ENCODE peak calls at places on chromosomes 7 and 10, in seven cellular contexts. One of them, this sample, is unnamed.

GRCh38 chr7:2572101-2572842 is 13.5 kb downstream of the IQCE start:
- DNase-seq in NCI-H345: no peak
- DNase-seq in memory B cell: no peak
- DNase-seq in activated CD4-positive, alpha-beta T cell treated with anti-CD3 and anti-CD28 coated beads for 48 hours: peak; percentile 40
- DNase-seq in COR-L47: no peak
- DNase-seq in LoVo: no peak
- DNase-seq in RWPE1: peak; percentile 63
- DNase-seq in this sample: peak; percentile 26

GRCh38 chr10:50607526-50607925 is 16.2 kb downstream of the SGMS1 start:
- DNase-seq in memory B cell: no peak
- DNase-seq in COR-L47: no peak
- DNase-seq in NCI-H345: no peak
- DNase-seq in RWPE1: no peak
- DNase-seq in activated CD4-positive, alpha-beta T cell treated with anti-CD3 and anti-CD28 coated beads for 48 hours: no peak
- DNase-seq in LoVo: no peak
- DNase-seq in this sample: no peak

GRCh38 chr10:126904493-126904806 is 778 bp upstream of the DOCK1 start:
- DNase-seq in RWPE1: no peak
- DNase-seq in memory B cell: no peak
- DNase-seq in COR-L47: no peak
- DNase-seq in LoVo: no peak
- DNase-seq in activated CD4-positive, alpha-beta T cell treated with anti-CD3 and anti-CD28 coated beads for 48 hours: no peak
- DNase-seq in NCI-H345: no peak
- DNase-seq in this sample: no peak

GRCh38 chr7:40418983-40419382 is 284.2 kb downstream of the SUGCT start:
- DNase-seq in COR-L47: no peak
- DNase-seq in NCI-H345: no peak
- DNase-seq in activated CD4-positive, alpha-beta T cell treated with anti-CD3 and anti-CD28 coated beads for 48 hours: no peak
- DNase-seq in memory B cell: no peak
- DNase-seq in RWPE1: no peak
- DNase-seq in LoVo: peak; percentile 14
- DNase-seq in this sample: no peak

GRCh38 chr7:400901-401485 is 111.0 kb downstream of the FOXL3 start:
- DNase-seq in NCI-H345: no peak
- DNase-seq in activated CD4-positive, alpha-beta T cell treated with anti-CD3 and anti-CD28 coated beads for 48 hours: no peak
- DNase-seq in COR-L47: no peak
- DNase-seq in RWPE1: no peak
- DNase-seq in memory B cell: no peak
- DNase-seq in LoVo: no peak
- DNase-seq in this sample: no peak

GRCh38 chr7:33517191-33517590 is 387.8 kb downstream of the BBS9 start:
- DNase-seq in LoVo: no peak
- DNase-seq in RWPE1: no peak
- DNase-seq in activated CD4-positive, alpha-beta T cell treated with anti-CD3 and anti-CD28 coated beads for 48 hours: no peak
- DNase-seq in NCI-H345: peak; percentile 93
- DNase-seq in memory B cell: no peak
- DNase-seq in COR-L47: peak; percentile 25
- DNase-seq in this sample: no peak

GRCh38 chr10:102868976-102869289 is 337 bp upstream of the AS3MT start:
- DNase-seq in memory B cell: no peak
- DNase-seq in RWPE1: no peak
- DNase-seq in LoVo: no peak
- DNase-seq in activated CD4-positive, alpha-beta T cell treated with anti-CD3 and anti-CD28 coated beads for 48 hours: no peak
- DNase-seq in NCI-H345: no peak
- DNase-seq in COR-L47: no peak
- DNase-seq in this sample: no peak

GRCh38 chr7:138425026-138425425 is 35.0 kb upstream of the TRIM24 start:
- DNase-seq in memory B cell: no peak
- DNase-seq in RWPE1: no peak
- DNase-seq in NCI-H345: no peak
- DNase-seq in activated CD4-positive, alpha-beta T cell treated with anti-CD3 and anti-CD28 coated beads for 48 hours: no peak
- DNase-seq in COR-L47: no peak
- DNase-seq in LoVo: no peak
- DNase-seq in this sample: no peak

GRCh38 chr7:80468931-80469714 is 42.7 kb downstream of the GNAT3 start:
- DNase-seq in COR-L47: no peak
- DNase-seq in NCI-H345: no peak
- DNase-seq in activated CD4-positive, alpha-beta T cell treated with anti-CD3 and anti-CD28 coated beads for 48 hours: no peak
- DNase-seq in LoVo: no peak
- DNase-seq in memory B cell: no peak
- DNase-seq in RWPE1: no peak
- DNase-seq in this sample: no peak

GRCh38 chr7:80053098-80053497 is 81.5 kb upstream of the GNAI1 start:
- DNase-seq in COR-L47: no peak
- DNase-seq in memory B cell: no peak
- DNase-seq in LoVo: no peak
- DNase-seq in NCI-H345: peak; percentile 97
- DNase-seq in activated CD4-positive, alpha-beta T cell treated with anti-CD3 and anti-CD28 coated beads for 48 hours: no peak
- DNase-seq in RWPE1: no peak
- DNase-seq in this sample: no peak

GRCh38 chr7:111043533-111043932 is 47.4 kb upstream of the LRRN3 start:
- DNase-seq in LoVo: no peak
- DNase-seq in COR-L47: no peak
- DNase-seq in NCI-H345: no peak
- DNase-seq in memory B cell: no peak
- DNase-seq in activated CD4-positive, alpha-beta T cell treated with anti-CD3 and anti-CD28 coated beads for 48 hours: no peak
- DNase-seq in RWPE1: no peak
- DNase-seq in this sample: no peak

GRCh38 chr10:72056113-72056512 is 32.2 kb downstream of the SPOCK2 start:
- DNase-seq in memory B cell: no peak
- DNase-seq in RWPE1: no peak
- DNase-seq in LoVo: no peak
- DNase-seq in activated CD4-positive, alpha-beta T cell treated with anti-CD3 and anti-CD28 coated beads for 48 hours: no peak
- DNase-seq in COR-L47: no peak
- DNase-seq in NCI-H345: no peak
- DNase-seq in this sample: no peak

GRCh38 chr10:77695186-77695585 is 57.6 kb upstream of the KCNMA1 start:
- DNase-seq in memory B cell: no peak
- DNase-seq in activated CD4-positive, alpha-beta T cell treated with anti-CD3 and anti-CD28 coated beads for 48 hours: no peak
- DNase-seq in COR-L47: no peak
- DNase-seq in NCI-H345: no peak
- DNase-seq in RWPE1: no peak
- DNase-seq in LoVo: no peak
- DNase-seq in this sample: no peak

GRCh38 chr10:69644658-69645295 is 14.7 kb downstream of the FAM241B start:
- DNase-seq in activated CD4-positive, alpha-beta T cell treated with anti-CD3 and anti-CD28 coated beads for 48 hours: peak; percentile 66
- DNase-seq in LoVo: peak; percentile 60
- DNase-seq in RWPE1: peak; percentile 85
- DNase-seq in COR-L47: peak; percentile 17
- DNase-seq in NCI-H345: peak; percentile 33
- DNase-seq in memory B cell: no peak
- DNase-seq in this sample: peak; percentile 34

GRCh38 chr10:53957401-53957800 is 843.6 kb downstream of the PCDH15 start:
- DNase-seq in memory B cell: no peak
- DNase-seq in RWPE1: no peak
- DNase-seq in COR-L47: no peak
- DNase-seq in LoVo: no peak
- DNase-seq in NCI-H345: no peak
- DNase-seq in activated CD4-positive, alpha-beta T cell treated with anti-CD3 and anti-CD28 coated beads for 48 hours: no peak
- DNase-seq in this sample: no peak

GRCh38 chr10:129772472-129773358 is 191.4 kb downstream of the EBF3 start:
- DNase-seq in COR-L47: no peak
- DNase-seq in RWPE1: no peak
- DNase-seq in LoVo: no peak
- DNase-seq in NCI-H345: no peak
- DNase-seq in activated CD4-positive, alpha-beta T cell treated with anti-CD3 and anti-CD28 coated beads for 48 hours: no peak
- DNase-seq in memory B cell: no peak
- DNase-seq in this sample: no peak

GRCh38 chr10:78044699-78045098 is 11.0 kb downstream of the RPS24 start:
- DNase-seq in RWPE1: no peak
- DNase-seq in LoVo: no peak
- DNase-seq in NCI-H345: no peak
- DNase-seq in memory B cell: no peak
- DNase-seq in COR-L47: no peak
- DNase-seq in activated CD4-positive, alpha-beta T cell treated with anti-CD3 and anti-CD28 coated beads for 48 hours: no peak
- DNase-seq in this sample: no peak

GRCh38 chr10:32197423-32197822 is 141.2 kb upstream of the KIF5B start:
- DNase-seq in activated CD4-positive, alpha-beta T cell treated with anti-CD3 and anti-CD28 coated beads for 48 hours: no peak
- DNase-seq in NCI-H345: no peak
- DNase-seq in memory B cell: no peak
- DNase-seq in RWPE1: no peak
- DNase-seq in COR-L47: no peak
- DNase-seq in LoVo: peak; percentile 67
- DNase-seq in this sample: no peak

GRCh38 chr7:4665661-4666060 is 16.4 kb upstream of the FOXK1 start:
- DNase-seq in NCI-H345: no peak
- DNase-seq in memory B cell: no peak
- DNase-seq in COR-L47: no peak
- DNase-seq in LoVo: no peak
- DNase-seq in RWPE1: no peak
- DNase-seq in activated CD4-positive, alpha-beta T cell treated with anti-CD3 and anti-CD28 coated beads for 48 hours: no peak
- DNase-seq in this sample: no peak

GRCh38 chr10:92153-92552 is 43.1 kb upstream of the TUBB8 start:
- DNase-seq in COR-L47: no peak
- DNase-seq in LoVo: no peak
- DNase-seq in NCI-H345: peak; percentile 6
- DNase-seq in RWPE1: no peak
- DNase-seq in activated CD4-positive, alpha-beta T cell treated with anti-CD3 and anti-CD28 coated beads for 48 hours: no peak
- DNase-seq in memory B cell: no peak
- DNase-seq in this sample: no peak

GRCh38 chr7:129779602-129780256 is 168.2 kb downstream of the NRF1 start:
- DNase-seq in memory B cell: peak; percentile 54
- DNase-seq in COR-L47: no peak
- DNase-seq in NCI-H345: peak; percentile 70
- DNase-seq in activated CD4-positive, alpha-beta T cell treated with anti-CD3 and anti-CD28 coated beads for 48 hours: peak; percentile 49
- DNase-seq in RWPE1: peak; percentile 85
- DNase-seq in LoVo: peak; percentile 64
- DNase-seq in this sample: peak; percentile 57

GRCh38 chr7:102253076-102253972 is 33.3 kb upstream of the SH2B2 start:
- DNase-seq in RWPE1: no peak
- DNase-seq in COR-L47: no peak
- DNase-seq in memory B cell: no peak
- DNase-seq in NCI-H345: no peak
- DNase-seq in LoVo: no peak
- DNase-seq in activated CD4-positive, alpha-beta T cell treated with anti-CD3 and anti-CD28 coated beads for 48 hours: no peak
- DNase-seq in this sample: no peak

GRCh38 chr7:133299620-133300019 is 46.7 kb downstream of the EXOC4 start:
- DNase-seq in activated CD4-positive, alpha-beta T cell treated with anti-CD3 and anti-CD28 coated beads for 48 hours: no peak
- DNase-seq in COR-L47: no peak
- DNase-seq in memory B cell: no peak
- DNase-seq in LoVo: no peak
- DNase-seq in NCI-H345: no peak
- DNase-seq in RWPE1: no peak
- DNase-seq in this sample: no peak

GRCh38 chr10:94012834-94013830 is 19.4 kb downstream of the PLCE1 start:
- DNase-seq in NCI-H345: no peak
- DNase-seq in memory B cell: no peak
- DNase-seq in LoVo: no peak
- DNase-seq in activated CD4-positive, alpha-beta T cell treated with anti-CD3 and anti-CD28 coated beads for 48 hours: no peak
- DNase-seq in RWPE1: no peak
- DNase-seq in COR-L47: no peak
- DNase-seq in this sample: no peak

GRCh38 chr10:129694633-129695356 is 227.8 kb downstream of the MGMT start:
- DNase-seq in RWPE1: no peak
- DNase-seq in LoVo: no peak
- DNase-seq in memory B cell: no peak
- DNase-seq in NCI-H345: no peak
- DNase-seq in COR-L47: no peak
- DNase-seq in activated CD4-positive, alpha-beta T cell treated with anti-CD3 and anti-CD28 coated beads for 48 hours: no peak
- DNase-seq in this sample: no peak

GRCh38 chr7:40658731-40659130 is 523.9 kb downstream of the SUGCT start:
- DNase-seq in RWPE1: no peak
- DNase-seq in NCI-H345: no peak
- DNase-seq in LoVo: peak; percentile 45
- DNase-seq in memory B cell: no peak
- DNase-seq in activated CD4-positive, alpha-beta T cell treated with anti-CD3 and anti-CD28 coated beads for 48 hours: no peak
- DNase-seq in COR-L47: no peak
- DNase-seq in this sample: no peak

GRCh38 chr10:50347394-50347802 is 96.1 kb upstream of the ASAH2 start:
- DNase-seq in memory B cell: no peak
- DNase-seq in activated CD4-positive, alpha-beta T cell treated with anti-CD3 and anti-CD28 coated beads for 48 hours: no peak
- DNase-seq in RWPE1: no peak
- DNase-seq in COR-L47: no peak
- DNase-seq in LoVo: no peak
- DNase-seq in NCI-H345: no peak
- DNase-seq in this sample: no peak

GRCh38 chr7:117273325-117274292 is 49.2 kb downstream of the WNT2 start:
- DNase-seq in NCI-H345: peak; percentile 97
- DNase-seq in memory B cell: no peak
- DNase-seq in LoVo: no peak
- DNase-seq in activated CD4-positive, alpha-beta T cell treated with anti-CD3 and anti-CD28 coated beads for 48 hours: no peak
- DNase-seq in COR-L47: peak; percentile 1
- DNase-seq in RWPE1: peak; percentile 56
- DNase-seq in this sample: no peak

GRCh38 chr7:562394-562675 is 42.7 kb upstream of the PDGFA start:
- DNase-seq in COR-L47: no peak
- DNase-seq in LoVo: no peak
- DNase-seq in activated CD4-positive, alpha-beta T cell treated with anti-CD3 and anti-CD28 coated beads for 48 hours: no peak
- DNase-seq in RWPE1: no peak
- DNase-seq in memory B cell: no peak
- DNase-seq in NCI-H345: no peak
- DNase-seq in this sample: no peak

GRCh38 chr10:43196131-43196980 is 58.1 kb downstream of the CSGALNACT2 start:
- DNase-seq in LoVo: no peak
- DNase-seq in RWPE1: no peak
- DNase-seq in memory B cell: no peak
- DNase-seq in activated CD4-positive, alpha-beta T cell treated with anti-CD3 and anti-CD28 coated beads for 48 hours: no peak
- DNase-seq in COR-L47: no peak
- DNase-seq in NCI-H345: no peak
- DNase-seq in this sample: no peak

GRCh38 chr7:17988136-17988535 is 39.5 kb downstream of the PRPS1L1 start:
- DNase-seq in RWPE1: no peak
- DNase-seq in LoVo: no peak
- DNase-seq in memory B cell: no peak
- DNase-seq in NCI-H345: no peak
- DNase-seq in COR-L47: no peak
- DNase-seq in activated CD4-positive, alpha-beta T cell treated with anti-CD3 and anti-CD28 coated beads for 48 hours: no peak
- DNase-seq in this sample: no peak

GRCh38 chr10:30709229-30709628 is 79.7 kb upstream of the LYZL2 start:
- DNase-seq in activated CD4-positive, alpha-beta T cell treated with anti-CD3 and anti-CD28 coated beads for 48 hours: no peak
- DNase-seq in LoVo: no peak
- DNase-seq in COR-L47: no peak
- DNase-seq in memory B cell: no peak
- DNase-seq in NCI-H345: no peak
- DNase-seq in RWPE1: no peak
- DNase-seq in this sample: no peak

GRCh38 chr7:119572132-119572531 is 700.8 kb upstream of the KCND2 start:
- DNase-seq in LoVo: no peak
- DNase-seq in activated CD4-positive, alpha-beta T cell treated with anti-CD3 and anti-CD28 coated beads for 48 hours: no peak
- DNase-seq in memory B cell: no peak
- DNase-seq in COR-L47: no peak
- DNase-seq in NCI-H345: no peak
- DNase-seq in RWPE1: no peak
- DNase-seq in this sample: no peak

GRCh38 chr10:91162050-91162494 is 58.4 kb upstream of the PCGF5 start:
- DNase-seq in memory B cell: no peak
- DNase-seq in activated CD4-positive, alpha-beta T cell treated with anti-CD3 and anti-CD28 coated beads for 48 hours: peak; percentile 37
- DNase-seq in LoVo: peak; percentile 1
- DNase-seq in NCI-H345: no peak
- DNase-seq in RWPE1: peak; percentile 46
- DNase-seq in COR-L47: no peak
- DNase-seq in this sample: peak; percentile 15